ENCODE peak calls at places on chromosomes 3 and 15, in eight cellular contexts. One of them, this sample, is unnamed.

GRCh38 chr3:70851066-70851465 is 538.6 kb upstream of the MDFIC2 start:
- DNase-seq in ovary: no peak
- DNase-seq in tibial nerve: no peak
- DNase-seq in glutamatergic neuron: no peak
- DNase-seq in AG04450: no peak
- DNase-seq in AG10803: no peak
- DNase-seq in hepatocyte: no peak
- DNase-seq in brain microvascular endothelial cell: no peak
- DNase-seq in this sample: no peak

GRCh38 chr15:63752075-63752684 is 81.6 kb downstream of the HERC1 start:
- DNase-seq in ovary: no peak
- DNase-seq in tibial nerve: no peak
- DNase-seq in glutamatergic neuron: no peak
- DNase-seq in AG04450: peak
- DNase-seq in AG10803: peak
- DNase-seq in hepatocyte: peak
- DNase-seq in brain microvascular endothelial cell: peak
- DNase-seq in this sample: peak

GRCh38 chr3:177312491-177312890 is 115.2 kb upstream of the TBL1XR1 start:
- DNase-seq in ovary: no peak
- DNase-seq in tibial nerve: no peak
- DNase-seq in glutamatergic neuron: no peak
- DNase-seq in AG04450: no peak
- DNase-seq in AG10803: no peak
- DNase-seq in hepatocyte: no peak
- DNase-seq in brain microvascular endothelial cell: no peak
- DNase-seq in this sample: no peak

GRCh38 chr3:77348244-77348855 is 308.5 kb downstream of the ROBO2 start:
- DNase-seq in ovary: no peak
- DNase-seq in tibial nerve: no peak
- DNase-seq in glutamatergic neuron: peak
- DNase-seq in AG04450: no peak
- DNase-seq in AG10803: no peak
- DNase-seq in hepatocyte: peak
- DNase-seq in brain microvascular endothelial cell: peak
- DNase-seq in this sample: no peak

GRCh38 chr3:72776-73175 is 123.8 kb upstream of the CHL1 start:
- DNase-seq in ovary: no peak
- DNase-seq in tibial nerve: no peak
- DNase-seq in glutamatergic neuron: no peak
- DNase-seq in AG04450: no peak
- DNase-seq in AG10803: no peak
- DNase-seq in hepatocyte: no peak
- DNase-seq in brain microvascular endothelial cell: no peak
- DNase-seq in this sample: no peak

GRCh38 chr15:31481157-31481556 is 154.5 kb downstream of the KLF13 start:
- DNase-seq in ovary: no peak
- DNase-seq in tibial nerve: no peak
- DNase-seq in glutamatergic neuron: no peak
- DNase-seq in AG04450: no peak
- DNase-seq in AG10803: no peak
- DNase-seq in hepatocyte: no peak
- DNase-seq in brain microvascular endothelial cell: no peak
- DNase-seq in this sample: no peak

GRCh38 chr15:40104865-40105516 is 3.7 kb downstream of the BMF start:
- DNase-seq in ovary: peak
- DNase-seq in tibial nerve: peak
- DNase-seq in glutamatergic neuron: peak
- DNase-seq in AG04450: no peak
- DNase-seq in AG10803: peak
- DNase-seq in hepatocyte: peak
- DNase-seq in brain microvascular endothelial cell: peak
- DNase-seq in this sample: peak

GRCh38 chr3:194029846-194030245 is 106.1 kb upstream of the HES1 start:
- DNase-seq in ovary: no peak
- DNase-seq in tibial nerve: no peak
- DNase-seq in glutamatergic neuron: no peak
- DNase-seq in AG04450: no peak
- DNase-seq in AG10803: no peak
- DNase-seq in hepatocyte: no peak
- DNase-seq in brain microvascular endothelial cell: no peak
- DNase-seq in this sample: no peak

GRCh38 chr15:99474041-99474906 is 91.5 kb upstream of the MEF2A start:
- DNase-seq in ovary: no peak
- DNase-seq in tibial nerve: no peak
- DNase-seq in glutamatergic neuron: peak
- DNase-seq in AG04450: no peak
- DNase-seq in AG10803: no peak
- DNase-seq in hepatocyte: no peak
- DNase-seq in brain microvascular endothelial cell: no peak
- DNase-seq in this sample: no peak

GRCh38 chr3:186534113-186534669 is 10.0 kb downstream of the CRYGS start:
- DNase-seq in ovary: no peak
- DNase-seq in tibial nerve: no peak
- DNase-seq in glutamatergic neuron: no peak
- DNase-seq in AG04450: no peak
- DNase-seq in AG10803: no peak
- DNase-seq in hepatocyte: no peak
- DNase-seq in brain microvascular endothelial cell: no peak
- DNase-seq in this sample: no peak

GRCh38 chr15:100903191-100903590 is 16.0 kb upstream of the LRRK1 start:
- DNase-seq in ovary: no peak
- DNase-seq in tibial nerve: no peak
- DNase-seq in glutamatergic neuron: no peak
- DNase-seq in AG04450: no peak
- DNase-seq in AG10803: peak
- DNase-seq in hepatocyte: no peak
- DNase-seq in brain microvascular endothelial cell: no peak
- DNase-seq in this sample: no peak

GRCh38 chr3:180040966-180041365 is 4.2 kb upstream of the PEX5L start:
- DNase-seq in ovary: no peak
- DNase-seq in tibial nerve: no peak
- DNase-seq in glutamatergic neuron: no peak
- DNase-seq in AG04450: no peak
- DNase-seq in AG10803: no peak
- DNase-seq in hepatocyte: no peak
- DNase-seq in brain microvascular endothelial cell: no peak
- DNase-seq in this sample: no peak

GRCh38 chr3:139131951-139132350 is 87.3 kb upstream of the PRR23C start:
- DNase-seq in ovary: no peak
- DNase-seq in tibial nerve: no peak
- DNase-seq in glutamatergic neuron: no peak
- DNase-seq in AG04450: no peak
- DNase-seq in AG10803: no peak
- DNase-seq in hepatocyte: no peak
- DNase-seq in brain microvascular endothelial cell: no peak
- DNase-seq in this sample: no peak

DNA sequence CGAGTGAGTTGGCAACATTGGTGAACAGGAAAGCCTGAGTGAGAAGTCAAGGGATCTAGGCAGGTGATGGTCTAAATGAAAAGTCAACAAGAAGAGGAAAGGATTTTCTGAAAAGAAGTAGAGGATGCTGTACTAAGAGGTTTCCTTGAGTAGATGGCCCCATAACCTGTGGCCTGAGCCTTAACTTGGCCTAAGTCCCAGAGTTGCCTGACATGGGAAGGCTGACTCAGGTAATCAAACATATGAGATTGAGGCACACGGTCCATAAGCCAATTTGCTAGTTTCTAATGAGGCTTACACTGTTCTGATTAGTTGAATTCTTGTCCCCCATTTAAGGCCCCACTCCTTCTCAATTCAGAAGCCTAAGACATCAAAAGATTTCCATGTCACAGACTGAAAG is 262.5 kb upstream of the LMCD1 start:
- DNase-seq in ovary: no peak
- DNase-seq in tibial nerve: no peak
- DNase-seq in glutamatergic neuron: no peak
- DNase-seq in AG04450: no peak
- DNase-seq in AG10803: no peak
- DNase-seq in hepatocyte: no peak
- DNase-seq in brain microvascular endothelial cell: no peak
- DNase-seq in this sample: no peak
- TF ChIP-seq CTCF in ovary: no peak
- TF ChIP-seq CTCF in tibial nerve: no peak
- TF ChIP-seq CTCF in glutamatergic neuron: no peak
- TF ChIP-seq CTCF in AG04450: no peak
- TF ChIP-seq CTCF in AG10803: no peak
- TF ChIP-seq CTCF in hepatocyte: no peak
- TF ChIP-seq CTCF in brain microvascular endothelial cell: no peak
- TF ChIP-seq CTCF in this sample: no peak

GRCh38 chr3:87006844-87007439 is 16.0 kb upstream of the VGLL3 start:
- DNase-seq in ovary: no peak
- DNase-seq in tibial nerve: no peak
- DNase-seq in glutamatergic neuron: no peak
- DNase-seq in AG04450: no peak
- DNase-seq in AG10803: peak
- DNase-seq in hepatocyte: peak
- DNase-seq in brain microvascular endothelial cell: no peak
- DNase-seq in this sample: no peak
- TF ChIP-seq CTCF in ovary: no peak
- TF ChIP-seq CTCF in tibial nerve: no peak
- TF ChIP-seq CTCF in glutamatergic neuron: no peak
- TF ChIP-seq CTCF in AG04450: peak
- TF ChIP-seq CTCF in AG10803: peak
- TF ChIP-seq CTCF in hepatocyte: peak
- TF ChIP-seq CTCF in brain microvascular endothelial cell: peak
- TF ChIP-seq CTCF in this sample: peak

DNA sequence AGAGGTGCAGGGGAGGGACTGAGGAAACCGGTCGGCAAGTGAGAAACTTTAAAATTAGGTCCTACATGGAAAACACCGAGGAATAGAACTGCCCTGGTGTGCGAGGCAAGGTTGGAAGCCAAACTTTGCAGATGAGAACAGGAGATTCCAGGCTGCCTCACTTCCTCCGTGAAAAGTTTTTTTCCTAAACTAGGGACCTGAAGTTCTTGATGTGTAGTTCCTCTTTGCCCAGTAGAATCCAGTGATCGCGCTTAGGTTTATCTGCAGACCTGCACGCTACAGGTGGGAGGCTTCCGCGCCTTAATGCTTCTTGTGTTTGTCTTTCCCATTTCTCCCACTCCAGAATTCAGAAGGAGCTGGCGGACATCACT is 5.3 kb downstream of the UBE2E1 start:
- DNase-seq in ovary: no peak
- DNase-seq in tibial nerve: no peak
- DNase-seq in glutamatergic neuron: no peak
- DNase-seq in AG04450: no peak
- DNase-seq in AG10803: peak
- DNase-seq in hepatocyte: peak
- DNase-seq in brain microvascular endothelial cell: no peak
- DNase-seq in this sample: no peak
- TF ChIP-seq CTCF in ovary: no peak
- TF ChIP-seq CTCF in tibial nerve: no peak
- TF ChIP-seq CTCF in glutamatergic neuron: no peak
- TF ChIP-seq CTCF in AG04450: no peak
- TF ChIP-seq CTCF in AG10803: no peak
- TF ChIP-seq CTCF in hepatocyte: no peak
- TF ChIP-seq CTCF in brain microvascular endothelial cell: no peak
- TF ChIP-seq CTCF in this sample: no peak

DNA sequence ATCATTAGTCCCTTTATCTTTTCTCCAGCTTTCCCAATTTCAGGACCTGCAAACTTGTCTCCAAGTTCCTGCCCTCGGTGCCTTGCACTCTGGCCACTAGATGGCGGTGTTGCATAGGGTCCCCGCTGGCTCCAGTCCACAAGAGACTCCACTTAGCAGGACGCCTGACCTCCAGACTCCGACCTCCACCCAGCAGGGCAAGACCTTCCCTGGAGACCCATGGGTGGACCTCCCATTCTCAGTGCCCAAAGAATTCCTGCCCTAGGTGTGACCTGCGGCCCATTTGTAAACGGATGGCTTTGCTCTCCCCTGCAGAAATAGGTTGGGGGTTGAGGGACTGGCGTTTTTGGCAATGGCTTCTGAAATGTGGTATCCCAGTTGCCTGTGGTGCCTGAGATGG is 82.6 kb downstream of the LSM3 start:
- DNase-seq in ovary: peak
- DNase-seq in tibial nerve: peak
- DNase-seq in glutamatergic neuron: peak
- DNase-seq in AG04450: peak
- DNase-seq in AG10803: peak
- DNase-seq in hepatocyte: peak
- DNase-seq in brain microvascular endothelial cell: peak
- DNase-seq in this sample: peak
- TF ChIP-seq CTCF in ovary: peak
- TF ChIP-seq CTCF in tibial nerve: peak
- TF ChIP-seq CTCF in glutamatergic neuron: peak
- TF ChIP-seq CTCF in AG04450: peak
- TF ChIP-seq CTCF in AG10803: peak
- TF ChIP-seq CTCF in hepatocyte: peak
- TF ChIP-seq CTCF in brain microvascular endothelial cell: peak
- TF ChIP-seq CTCF in this sample: no peak

DNA sequence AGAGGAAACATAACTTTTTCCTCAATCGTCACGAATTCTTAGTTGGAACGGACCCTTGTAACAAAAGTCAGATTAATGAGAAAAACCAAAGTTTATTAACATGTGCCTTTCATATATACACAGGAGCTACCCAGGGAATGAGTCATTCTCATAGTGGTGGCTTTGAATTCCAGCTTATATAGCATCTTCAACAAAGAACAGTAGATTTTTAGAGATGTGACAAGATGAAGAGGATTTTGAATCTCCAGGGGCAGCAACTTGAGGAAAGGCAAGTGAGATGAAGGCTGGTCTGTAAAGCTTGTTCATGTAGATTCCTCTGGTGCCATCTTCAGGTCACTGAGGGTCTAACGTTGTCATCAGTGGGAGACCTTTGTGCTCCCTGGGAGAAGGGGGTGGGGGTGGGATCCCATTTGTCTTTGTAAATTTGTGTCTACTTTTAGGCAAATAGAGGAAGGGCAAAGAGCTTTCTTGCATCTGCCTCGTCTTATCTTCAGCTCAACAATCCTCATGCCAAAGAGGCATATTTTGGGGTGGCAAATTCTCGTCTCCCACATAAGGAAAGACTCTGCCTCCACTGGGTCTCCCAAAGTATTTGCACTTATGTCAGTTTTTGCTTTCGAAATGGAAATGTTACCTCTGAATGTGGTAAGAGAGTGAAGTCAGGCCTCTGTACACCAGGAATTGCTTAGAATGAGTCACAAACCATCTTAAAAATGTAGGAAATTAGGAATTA is 29.5 kb downstream of the CLEC3B start:
- DNase-seq in ovary: no peak
- DNase-seq in tibial nerve: no peak
- DNase-seq in glutamatergic neuron: no peak
- DNase-seq in AG04450: peak
- DNase-seq in AG10803: peak
- DNase-seq in hepatocyte: no peak
- DNase-seq in brain microvascular endothelial cell: no peak
- DNase-seq in this sample: no peak
- TF ChIP-seq CTCF in ovary: no peak
- TF ChIP-seq CTCF in tibial nerve: no peak
- TF ChIP-seq CTCF in glutamatergic neuron: no peak
- TF ChIP-seq CTCF in AG04450: peak
- TF ChIP-seq CTCF in AG10803: peak
- TF ChIP-seq CTCF in hepatocyte: no peak
- TF ChIP-seq CTCF in brain microvascular endothelial cell: peak
- TF ChIP-seq CTCF in this sample: peak